ENCODE peak calls at places on chromosomes 3 and 15, in six cellular contexts. S is NCI-H526; V is omental fat pad; P is SK-MEL-5; J is activated gamma-delta T cell treated with Interleukin-2 at 50 U/mL for 16 hours; X is activated naive CD4-positive, alpha-beta T cell. W is an unnamed sample.

GRCh38 chr15:64288577-64288976 is 67.4 kb downstream of the CSNK1G1 start:
- DNase-seq in P (no peak), J (no peak), V (no peak), S (no peak), X (no peak), W (no peak)

GRCh38 chr15:75904241-75904631 is 558 bp downstream of the FBXO22 start:
- DNase-seq in P (peak), V (no peak), J (peak), S (peak), X (peak), W (no peak)

GRCh38 chr3:188001052-188001567 is 152.8 kb upstream of the LPP start:
- DNase-seq in S (no peak), X (no peak), P (no peak), V (no peak), J (no peak), W (no peak)

GRCh38 chr3:172939651-172940293 is 189.2 kb downstream of the ECT2 start:
- DNase-seq in V (no peak), P (no peak), X (no peak), S (no peak), J (no peak), W (no peak)

GRCh38 chr3:149199474-149199873 is 22.2 kb downstream of the CP start:
- DNase-seq in X (no peak), J (no peak), S (no peak), P (no peak), V (no peak), W (no peak)

GRCh38 chr15:34012461-34013028 is 26.5 kb downstream of the AVEN start:
- DNase-seq in V (no peak), P (no peak), J (no peak), X (no peak), S (no peak), W (no peak)

GRCh38 chr3:38837358-38837757 is 21.3 kb upstream of the SCN10A start:
- DNase-seq in P (no peak), V (no peak), X (no peak), S (no peak), J (no peak), W (no peak)

GRCh38 chr3:194300392-194300758 is 50.8 kb downstream of the CPN2 start:
- DNase-seq in P (no peak), S (no peak), X (no peak), J (no peak), V (peak), W (no peak)

GRCh38 chr15:69997701-69998273 is 99.9 kb downstream of the TLE3 start:
- DNase-seq in J (no peak), X (no peak), S (no peak), P (no peak), V (no peak), W (no peak)

GRCh38 chr15:92882697-92883642 is 17.2 kb upstream of the CHD2 start:
- DNase-seq in P (peak), S (peak), V (no peak), J (peak), X (no peak), W (peak)

GRCh38 chr15:91953432-91953831 is 99.9 kb downstream of the SLCO3A1 start:
- DNase-seq in J (no peak), P (no peak), X (no peak), V (no peak), S (no peak), W (no peak)

GRCh38 chr3:51703776-51704510 is 2.9 kb upstream of the GRM2 start:
- DNase-seq in J (no peak), P (no peak), S (no peak), X (no peak), V (no peak), W (no peak)

GRCh38 chr3:33798113-33798417 is 365 bp upstream of the PDCD6IP start:
- DNase-seq in P (no peak), S (peak), X (peak), V (no peak), J (no peak), W (no peak)

GRCh38 chr3:45907769-45908705 is 21.7 kb downstream of the CCR9 start:
- DNase-seq in V (no peak), P (no peak), S (no peak), J (peak), X (no peak), W (peak)

GRCh38 chr15:68821190-68821897 is 649 bp upstream of the ANP32A start:
- DNase-seq in X (no peak), P (peak), V (no peak), S (no peak), J (no peak), W (no peak)

GRCh38 chr15:101450561-101451145 is 38.9 kb downstream of the PCSK6 start:
- DNase-seq in X (no peak), P (no peak), V (no peak), J (no peak), S (no peak), W (no peak)

GRCh38 chr3:113698891-113699465 is 2.5 kb upstream of the USF3 start:
- DNase-seq in S (no peak), X (no peak), V (no peak), P (no peak), J (no peak), W (no peak)

GRCh38 chr15:24683736-24684135 is 8.2 kb downstream of the NPAP1 start:
- DNase-seq in S (no peak), J (no peak), X (no peak), P (no peak), V (no peak), W (no peak)

GRCh38 chr3:196431193-196432136 is 762 bp downstream of the UBXN7 start:
- DNase-seq in X (peak), S (peak), P (peak), J (no peak), V (no peak), W (peak)

GRCh38 chr3:136277634-136278033 is 27.5 kb downstream of the PCCB start:
- DNase-seq in S (no peak), V (no peak), J (no peak), X (no peak), P (no peak), W (no peak)

GRCh38 chr15:63059075-63059474 is 16.5 kb downstream of the TPM1 start:
- DNase-seq in J (no peak), X (no peak), S (no peak), P (no peak), V (no peak), W (no peak)

GRCh38 chr3:24945575-24945974 is 450.9 kb upstream of the THRB start:
- DNase-seq in S (no peak), P (no peak), J (no peak), X (no peak), V (no peak), W (no peak)

GRCh38 chr3:179068779-179069530 is 2.7 kb downstream of the ZMAT3 start:
- DNase-seq in X (no peak), V (no peak), S (no peak), P (peak), J (no peak), W (peak)

GRCh38 chr3:167705840-167706239 is 28.9 kb downstream of the PDCD10 start:
- DNase-seq in X (no peak), S (no peak), P (no peak), V (no peak), J (no peak), W (no peak)

GRCh38 chr3:132695006-132695405 is 27.2 kb downstream of the NPHP3 start:
- DNase-seq in P (no peak), V (no peak), J (no peak), S (no peak), X (no peak), W (no peak)

GRCh38 chr3:184500344-184500923 is 61.2 kb upstream of the EPHB3 start:
- DNase-seq in X (no peak), J (no peak), S (no peak), P (no peak), V (no peak), W (no peak)

GRCh38 chr3:5016218-5017161 is 37.3 kb downstream of the BHLHE40 start:
- DNase-seq in P (no peak), J (peak), S (no peak), X (no peak), V (no peak), W (peak)

GRCh38 chr3:45056608-45057301 is 30.7 kb downstream of the CLEC3B start:
- DNase-seq in S (no peak), V (no peak), P (no peak), X (no peak), J (no peak), W (no peak)

GRCh38 chr15:76963596-76963995 is 31.3 kb upstream of the PSTPIP1 start:
- DNase-seq in S (no peak), X (no peak), P (no peak), J (no peak), V (no peak), W (no peak)

GRCh38 chr3:138060792-138061191 is 50.8 kb downstream of the CLDN18 start:
- DNase-seq in V (no peak), P (no peak), J (no peak), S (no peak), X (no peak), W (no peak)

GRCh38 chr3:25485673-25486072 is 57.6 kb downstream of the RARB start:
- DNase-seq in P (no peak), S (no peak), X (no peak), V (no peak), J (no peak), W (no peak)

GRCh38 chr3:125187599-125187910 is 25.0 kb downstream of the SLC12A8 start:
- DNase-seq in J (no peak), X (no peak), P (no peak), V (no peak), S (no peak), W (no peak)

GRCh38 chr15:80059786-80060489 is 462 bp downstream of the ZFAND6 start:
- DNase-seq in S (peak), P (peak), V (peak), J (no peak), X (peak), W (peak)

GRCh38 chr3:71121429-71122167 is 461.9 kb downstream of the FOXP1 start:
- DNase-seq in S (no peak), X (no peak), J (no peak), P (no peak), V (no peak), W (no peak)

GRCh38 chr3:28022916-28023315 is 218.5 kb upstream of the CMC1 start:
- DNase-seq in V (no peak), S (no peak), J (no peak), P (no peak), X (no peak), W (no peak)

GRCh38 chr3:42055291-42055690 is 35.9 kb upstream of the TRAK1 start:
- DNase-seq in S (no peak), V (no peak), J (no peak), X (no peak), P (no peak), W (no peak)

W was measured in effector memory CD8-positive, alpha-beta T cell.